ENCODE peak calls at places on chromosomes 7 and 10, in seven cellular contexts. W is astrocyte, E is small intestine, O is brain microvascular endothelial cell, D is psoas muscle, X is H1, Q is foreskin keratinocyte. H is an unnamed sample.

GRCh38 chr7:100477871-100478248 is 1.2 kb downstream of the TSC22D4 start:
- DNase-seq in W (no peak), E (no peak), O (no peak), D (peak), X (no peak), Q (no peak), H (no peak)

GRCh38 chr7:137592232-137592896 is 248.8 kb upstream of the PTN start:
- DNase-seq in W (peak), E (peak), O (peak), D (peak), X (peak), Q (peak), H (peak)

GRCh38 chr7:79051915-79052314 is 401.6 kb downstream of the MAGI2 start:
- DNase-seq in W (no peak), E (no peak), O (peak), D (no peak), X (no peak), Q (peak), H (no peak)

GRCh38 chr7:127844707-127845331 is 186.4 kb downstream of the LRRC4 start:
- DNase-seq in W (peak), E (peak), O (peak), D (peak), X (no peak), Q (peak), H (no peak)

GRCh38 chr10:102673961-102674511 is 29.8 kb downstream of the TRIM8 start:
- DNase-seq in W (peak), E (no peak), O (peak), D (peak), X (no peak), Q (peak), H (no peak)

GRCh38 chr10:62671104-62671503 is 133.4 kb upstream of the ADO start:
- DNase-seq in W (no peak), E (no peak), O (no peak), D (no peak), X (no peak), Q (no peak), H (no peak)

GRCh38 chr7:119232091-119232490 is 1007.6 kb downstream of the ANKRD7 start:
- DNase-seq in W (no peak), E (no peak), O (no peak), D (no peak), X (no peak), Q (no peak), H (no peak)

GRCh38 chr10:80786322-80786721 is 248.6 kb downstream of the SH2D4B start:
- DNase-seq in W (no peak), E (no peak), O (no peak), D (no peak), X (no peak), Q (no peak), H (no peak)

GRCh38 chr7:5139998-5140397 is 50.0 kb upstream of the WIPI2 start:
- DNase-seq in W (no peak), E (peak), O (peak), D (no peak), X (peak), Q (no peak), H (no peak)

GRCh38 chr7:135180122-135180521 is 9.6 kb upstream of the CYREN start:
- DNase-seq in W (no peak), E (no peak), O (no peak), D (no peak), X (no peak), Q (no peak), H (no peak)

GRCh38 chr7:116327751-116328150 is 117.4 kb downstream of the TES start:
- DNase-seq in W (peak), E (no peak), O (peak), D (no peak), X (no peak), Q (peak), H (no peak)

GRCh38 chr7:105454058-105454739 is 65.5 kb upstream of the SRPK2 start:
- DNase-seq in W (peak), E (no peak), O (peak), D (no peak), X (no peak), Q (peak), H (no peak)

GRCh38 chr10:123800299-123800698 is 91.3 kb downstream of the CPXM2 start:
- DNase-seq in W (peak), E (no peak), O (no peak), D (no peak), X (peak), Q (peak), H (no peak)

GRCh38 chr7:144127714-144128334 is 4.8 kb downstream of the OR2A14 start:
- DNase-seq in W (peak), E (peak), O (peak), D (peak), X (peak), Q (peak), H (peak)

GRCh38 chr7:25385731-25386136 is 157.4 kb upstream of the NPVF start:
- DNase-seq in W (no peak), E (no peak), O (no peak), D (no peak), X (no peak), Q (no peak), H (no peak)

GRCh38 chr10:95442341-95442740 is 118.8 kb downstream of the SORBS1 start:
- DNase-seq in W (no peak), E (no peak), O (no peak), D (no peak), X (no peak), Q (no peak), H (no peak)

GRCh38 chr10:14244801-14245211 is 85.9 kb downstream of the FRMD4A start:
- DNase-seq in W (peak), E (no peak), O (peak), D (no peak), X (no peak), Q (peak), H (no peak)

GRCh38 chr10:124680675-124681074 is 63.5 kb downstream of the FAM53B start:
- DNase-seq in W (no peak), E (peak), O (peak), D (peak), X (no peak), Q (no peak), H (no peak)

GRCh38 chr10:46310851-46311250 is 24.1 kb downstream of the ANTXRL start:
- DNase-seq in W (no peak), E (no peak), O (no peak), D (no peak), X (no peak), Q (no peak), H (no peak)

GRCh38 chr7:151351967-151352366 is 10.4 kb downstream of the NUB1 start:
- DNase-seq in W (no peak), E (peak), O (no peak), D (no peak), X (no peak), Q (no peak), H (no peak)

GRCh38 chr7:88758355-88759215 is 915 bp upstream of the ZNF804B start:
- DNase-seq in W (peak), E (no peak), O (no peak), D (no peak), X (peak), Q (peak), H (no peak)

GRCh38 chr7:124536156-124536762 is 229.3 kb downstream of the GPR37 start:
- DNase-seq in W (peak), E (no peak), O (no peak), D (no peak), X (no peak), Q (no peak), H (no peak)

GRCh38 chr7:66167773-66168367 is 37.3 kb upstream of the TPST1 start:
- DNase-seq in W (peak), E (no peak), O (peak), D (no peak), X (no peak), Q (peak), H (no peak)

GRCh38 chr7:29424984-29425309 is 138.7 kb upstream of the PRR15 start:
- DNase-seq in W (no peak), E (peak), O (no peak), D (no peak), X (no peak), Q (peak), H (no peak)

GRCh38 chr7:26182283-26182682 is 18.3 kb downstream of the HNRNPA2B1 start:
- DNase-seq in W (no peak), E (no peak), O (no peak), D (peak), X (no peak), Q (no peak), H (no peak)

GRCh38 chr10:87598700-87599099 is 61.0 kb upstream of the PAPSS2 start:
- DNase-seq in W (no peak), E (no peak), O (no peak), D (no peak), X (no peak), Q (no peak), H (no peak)

GRCh38 chr7:84506151-84506550 is 311.6 kb upstream of the SEMA3A start:
- DNase-seq in W (peak), E (no peak), O (no peak), D (no peak), X (no peak), Q (peak), H (no peak)

GRCh38 chr10:113337142-113337541 is 215.7 kb upstream of the HABP2 start:
- DNase-seq in W (no peak), E (no peak), O (no peak), D (no peak), X (no peak), Q (no peak), H (no peak)

GRCh38 chr7:127885843-127886242 is 145.4 kb downstream of the LRRC4 start:
- DNase-seq in W (peak), E (no peak), O (peak), D (no peak), X (no peak), Q (no peak), H (no peak)

GRCh38 chr10:43333653-43334052 is 37.8 kb upstream of the FXYD4 start:
- DNase-seq in W (no peak), E (no peak), O (no peak), D (no peak), X (no peak), Q (no peak), H (no peak)

GRCh38 chr10:76245951-76246495 is 814.6 kb downstream of the LRMDA start:
- DNase-seq in W (no peak), E (no peak), O (no peak), D (no peak), X (no peak), Q (no peak), H (no peak)

GRCh38 chr7:37067961-37068536 is 343.8 kb upstream of the AOAH start:
- DNase-seq in W (no peak), E (no peak), O (no peak), D (no peak), X (no peak), Q (no peak), H (no peak)

GRCh38 chr7:117020605-117021002 is 67.3 kb downstream of the ST7 start:
- DNase-seq in W (no peak), E (no peak), O (no peak), D (no peak), X (no peak), Q (no peak), H (no peak)

GRCh38 chr7:47724335-47724982 is 142.5 kb upstream of the TNS3 start:
- DNase-seq in W (peak), E (no peak), O (peak), D (no peak), X (no peak), Q (peak), H (peak)

GRCh38 chr10:85145966-85146365 is 817.6 kb downstream of the CCSER2 start:
- DNase-seq in W (no peak), E (no peak), O (no peak), D (no peak), X (no peak), Q (no peak), H (no peak)